ENCODE peak calls at places on chromosomes 6 and 20, in five cellular contexts. T is heart right ventricle, X is sigmoid colon, S is T-cell, Z is H54. W is an unnamed sample.

GRCh38 chr20:3869839-3870634 is 19.1 kb upstream of the PANK2 start:
- DNase-seq in S (no peak), T (no peak), Z (no peak), X (no peak), W (no peak)

GRCh38 chr6:167660944-167661343 is 165.8 kb upstream of the AFDN start:
- DNase-seq in S (no peak), Z (no peak), X (no peak), T (no peak), W (no peak)

GRCh38 chr20:20668639-20669038 is 43.8 kb downstream of the RALGAPA2 start:
- DNase-seq in S (no peak), X (no peak), T (no peak), Z (no peak), W (no peak)

GRCh38 chr6:33926451-33926850 is 122.6 kb upstream of the MLN start:
- DNase-seq in Z (peak; percentile 28), X (no peak), S (no peak), T (no peak), W (no peak)

GRCh38 chr6:85600713-85601313 is 7.2 kb upstream of the SNX14 start:
- DNase-seq in S (no peak), T (no peak), X (peak; percentile 64), Z (no peak), W (no peak)

GRCh38 chr20:4141616-4142240 is 126.4 kb upstream of the RNF24 start:
- DNase-seq in S (no peak), Z (no peak), T (no peak), X (no peak), W (no peak)

GRCh38 chr20:15491564-15491963 is 1081.7 kb downstream of the KIF16B start:
- DNase-seq in Z (no peak), X (no peak), S (no peak), T (no peak), W (no peak)

GRCh38 chr6:40695114-40695513 is 108.0 kb upstream of the LRFN2 start:
- DNase-seq in S (no peak), T (no peak), Z (no peak), X (no peak), W (no peak)

GRCh38 chr6:25366785-25367657 is 87.8 kb downstream of the CARMIL1 start:
- DNase-seq in S (peak; percentile 36), Z (no peak), T (no peak), X (no peak), W (no peak)

GRCh38 chr20:37522258-37523011 is 1.4 kb downstream of the NNAT start:
- DNase-seq in X (peak; percentile 91), Z (no peak), T (peak; percentile 65), S (no peak), W (no peak)

GRCh38 chr6:26330835-26331808 is 33.9 kb upstream of the BTN3A2 start:
- DNase-seq in S (peak; percentile 38), X (no peak), Z (no peak), T (no peak), W (no peak)

GRCh38 chr20:18055261-18055660 is 2.5 kb downstream of the OVOL2 start:
- DNase-seq in S (no peak), X (no peak), T (no peak), Z (no peak), W (no peak)

GRCh38 chr6:117810269-117810668 is 96.8 kb upstream of the SLC35F1 start:
- DNase-seq in T (no peak), X (no peak), S (no peak), Z (no peak), W (no peak)

GRCh38 chr6:94956910-94957309 is 620.4 kb upstream of the MANEA start:
- DNase-seq in S (no peak), X (no peak), T (no peak), Z (no peak), W (no peak)

GRCh38 chr6:98833101-98834059 is 994 bp upstream of the POU3F2 start:
- DNase-seq in T (no peak), Z (no peak), X (peak; percentile 64), S (no peak), W (no peak)

GRCh38 chr6:7899046-7899888 is 11.3 kb downstream of the TXNDC5 start:
- DNase-seq in S (no peak), T (no peak), X (no peak), Z (no peak), W (no peak)

GRCh38 chr6:53648571-53648970 is 17.0 kb downstream of the KLHL31 start:
- DNase-seq in X (no peak), S (no peak), T (no peak), Z (no peak), W (no peak)

GRCh38 chr6:147508871-147509608 is 550 bp downstream of the SAMD5 start:
- DNase-seq in T (no peak), Z (no peak), S (no peak), X (no peak), W (no peak)

GRCh38 chr20:24136659-24137246 is 148.2 kb upstream of the GGTLC1 start:
- DNase-seq in X (peak; percentile 41), Z (no peak), T (no peak), S (no peak), W (no peak)

GRCh38 chr6:44176935-44177509 is 18.4 kb downstream of the CAPN11 start:
- DNase-seq in S (peak; percentile 31), T (no peak), X (no peak), Z (no peak), W (no peak)

GRCh38 chr6:7532232-7532631 is 9.2 kb upstream of the DSP start:
- DNase-seq in Z (no peak), X (no peak), S (no peak), T (no peak), W (no peak)

GRCh38 chr6:106546322-106547052 is 82.8 kb downstream of the RTN4IP1 start:
- DNase-seq in S (no peak), T (no peak), Z (no peak), X (no peak), W (peak; percentile 87)

GRCh38 chr6:41584668-41585205 is 38.6 kb downstream of the FOXP4 start:
- DNase-seq in Z (no peak), S (no peak), X (no peak), T (no peak), W (no peak)

GRCh38 chr6:107607109-107607508 is 117.2 kb downstream of the SOBP start:
- DNase-seq in S (no peak), T (peak; percentile 65), Z (no peak), X (peak; percentile 83), W (no peak)

GRCh38 chr6:80348263-80348662 is 241.8 kb downstream of the BCKDHB start:
- DNase-seq in S (no peak), T (peak; percentile 26), Z (no peak), X (no peak), W (no peak)

GRCh38 chr6:134516582-134516981 is 198.7 kb upstream of the SGK1 start:
- DNase-seq in S (no peak), X (no peak), Z (no peak), T (no peak), W (no peak)

GRCh38 chr6:165008971-165009370 is 300.4 kb downstream of the C6orf118 start:
- DNase-seq in T (no peak), S (no peak), Z (no peak), X (no peak), W (no peak)

GRCh38 chr6:154956771-154957522 is 38.2 kb upstream of the TIAM2 start:
- DNase-seq in S (no peak), X (no peak), T (no peak), Z (no peak), W (no peak)

GRCh38 chr6:44921787-44922186 is 406.3 kb upstream of the RUNX2 start:
- DNase-seq in Z (no peak), X (no peak), T (peak; percentile 64), S (no peak), W (no peak)